ENCODE peak calls at places on chromosomes 16 and 17, in five cellular contexts. F is fibroblast of mammary gland, P is left lung, H is fibroblast of pulmonary artery, V is SHP77. Z is an unnamed sample.

GRCh38 chr17:42441717-42442565 is 16.7 kb upstream of the ATP6V0A1 start:
- DNase-seq in V (no peak), P (no peak), F (no peak), H (no peak), Z (no peak)

GRCh38 chr16:31700200-31700529 is 172.5 kb downstream of the AHSP start:
- DNase-seq in F (no peak), P (peak; percentile 86), V (peak; percentile 90), H (no peak), Z (no peak)

GRCh38 chr16:1494129-1494640 is 1.0 kb downstream of the TELO2 start:
- DNase-seq in P (peak; percentile 79), F (peak; percentile 81), H (peak; percentile 86), V (no peak), Z (no peak)

GRCh38 chr17:3527896-3528603 is 29.6 kb downstream of the TRPV3 start:
- DNase-seq in F (no peak), P (no peak), V (no peak), H (peak; percentile 7), Z (no peak)

GRCh38 chr16:6343157-6343556 is 989.5 kb upstream of the RBFOX1 start:
- DNase-seq in V (no peak), P (no peak), F (no peak), H (no peak), Z (no peak)

GRCh38 chr16:57528499-57529323 is 7.7 kb downstream of the CCDC102A start:
- DNase-seq in V (no peak), P (peak; percentile 66), H (no peak), F (no peak), Z (no peak)

GRCh38 chr17:58284613-58285421 is 4.1 kb upstream of the MPO start:
- DNase-seq in V (no peak), H (no peak), F (no peak), P (no peak), Z (no peak)

GRCh38 chr16:83404261-83404660 is 403.5 kb upstream of the HSBP1 start:
- DNase-seq in H (no peak), P (no peak), V (no peak), F (no peak), Z (no peak)

GRCh38 chr17:31060814-31061550 is 33.8 kb upstream of the NF1 start:
- DNase-seq in V (no peak), F (no peak), P (no peak), H (no peak), Z (no peak)

GRCh38 chr17:36703860-36704266 is 102.5 kb downstream of the MRM1 start:
- DNase-seq in F (peak; percentile 10), P (no peak), V (no peak), H (peak; percentile 38), Z (peak; percentile 54)

GRCh38 chr16:4801051-4801961 is 1.1 kb downstream of the ROGDI start:
- DNase-seq in V (no peak), H (no peak), F (no peak), P (no peak), Z (no peak)

GRCh38 chr17:79950306-79950705 is 85.4 kb downstream of the TBC1D16 start:
- DNase-seq in P (peak; percentile 77), V (no peak), F (no peak), H (no peak), Z (no peak)

GRCh38 chr16:52320930-52321439 is 226.0 kb downstream of the TOX3 start:
- DNase-seq in V (no peak), F (no peak), H (no peak), P (no peak), Z (no peak)

GRCh38 chr16:62700456-62701280 is 664.4 kb upstream of the CDH8 start:
- DNase-seq in P (no peak), H (no peak), V (no peak), F (no peak), Z (no peak)

GRCh38 chr17:32807577-32807976 is 69.3 kb downstream of the MYO1D start:
- DNase-seq in P (no peak), H (no peak), F (no peak), V (no peak), Z (no peak)

GRCh38 chr16:78130950-78131349 is 31.5 kb downstream of the WWOX start:
- DNase-seq in F (no peak), P (no peak), H (no peak), V (no peak), Z (no peak)

GRCh38 chr16:8905168-8905762 is 23.1 kb downstream of the LITAFD start:
- DNase-seq in F (peak; percentile 59), V (peak; percentile 10), P (no peak), H (peak; percentile 66), Z (no peak)

GRCh38 chr17:28878981-28879380 is 18.6 kb downstream of the FLOT2 start:
- DNase-seq in F (peak; percentile 33), V (peak; percentile 18), H (peak; percentile 58), P (peak; percentile 31), Z (no peak)

GRCh38 chr16:3988824-3989223 is 108.3 kb upstream of the CREBBP start:
- DNase-seq in F (no peak), H (no peak), P (no peak), V (no peak), Z (no peak)

GRCh38 chr17:7839890-7840260 is 5.9 kb downstream of the KDM6B start:
- DNase-seq in H (no peak), F (peak; percentile 48), P (peak; percentile 13), V (no peak), Z (no peak)

GRCh38 chr17:45225051-45225700 is 3.5 kb downstream of the FMNL1 start:
- DNase-seq in P (peak; percentile 83), V (no peak), F (no peak), H (no peak), Z (peak; percentile 50)

GRCh38 chr16:85306071-85306792 is 194.0 kb upstream of the CIBAR2 start:
- DNase-seq in P (peak; percentile 95), V (peak; percentile 63), F (peak; percentile 85), H (peak; percentile 92), Z (peak; percentile 72)

GRCh38 chr17:17957584-17957916 is 14.7 kb downstream of the TOM1L2 start:
- DNase-seq in V (no peak), H (no peak), F (no peak), P (no peak), Z (no peak)

GRCh38 chr17:72164340-72164739 is 43.5 kb downstream of the SOX9 start:
- DNase-seq in H (peak; percentile 24), V (no peak), F (peak; percentile 36), P (no peak), Z (no peak)

GRCh38 chr16:19868421-19868820 is 16.2 kb downstream of the GPRC5B start:
- DNase-seq in V (no peak), H (no peak), P (no peak), F (no peak), Z (no peak)

Z was measured in stimulated activated CD4-positive, alpha-beta T cell treated with anti-CD3 and anti-CD28 coated beads, Interleukin-12 subunit alpha, Interleukin-12 subunit beta, amount 100 ng/mL, for 4 hours.